ENCODE peak calls at places on chromosomes 16 and 17, in nine cellular contexts. One of them, this sample, is unnamed.

GRCh38 chr16:50309527-50310307 is 43.4 kb downstream of the ADCY7 start:
- DNase-seq in transverse colon: no peak
- DNase-seq in CD8-positive, alpha-beta T cell: no peak
- DNase-seq in HCT116: no peak
- DNase-seq in H7: peak
- DNase-seq in skeletal muscle cell: no peak
- DNase-seq in stromal cell of bone marrow: no peak
- DNase-seq in natural killer cell: peak
- DNase-seq in HTR-8/SVneo: peak
- DNase-seq in this sample: no peak

GRCh38 chr16:54929090-54930033 is 1.3 kb upstream of the IRX5 start:
- DNase-seq in transverse colon: peak
- DNase-seq in CD8-positive, alpha-beta T cell: peak
- DNase-seq in HCT116: peak
- DNase-seq in H7: peak
- DNase-seq in skeletal muscle cell: peak
- DNase-seq in stromal cell of bone marrow: peak
- DNase-seq in natural killer cell: peak
- DNase-seq in HTR-8/SVneo: no peak
- DNase-seq in this sample: peak

GRCh38 chr17:74340470-74341023 is 14.5 kb downstream of the KIF19 start:
- DNase-seq in transverse colon: no peak
- DNase-seq in CD8-positive, alpha-beta T cell: no peak
- DNase-seq in HCT116: no peak
- DNase-seq in H7: peak
- DNase-seq in skeletal muscle cell: no peak
- DNase-seq in stromal cell of bone marrow: no peak
- DNase-seq in natural killer cell: no peak
- DNase-seq in HTR-8/SVneo: no peak
- DNase-seq in this sample: no peak

GRCh38 chr16:58252716-58253115 is 42.1 kb downstream of the PRSS54 start:
- DNase-seq in transverse colon: no peak
- DNase-seq in CD8-positive, alpha-beta T cell: no peak
- DNase-seq in HCT116: no peak
- DNase-seq in H7: no peak
- DNase-seq in skeletal muscle cell: no peak
- DNase-seq in stromal cell of bone marrow: no peak
- DNase-seq in natural killer cell: no peak
- DNase-seq in HTR-8/SVneo: no peak
- DNase-seq in this sample: no peak

GRCh38 chr16:81720973-81721907 is 57.9 kb upstream of the PLCG2 start:
- DNase-seq in transverse colon: no peak
- DNase-seq in CD8-positive, alpha-beta T cell: no peak
- DNase-seq in HCT116: no peak
- DNase-seq in H7: no peak
- DNase-seq in skeletal muscle cell: no peak
- DNase-seq in stromal cell of bone marrow: no peak
- DNase-seq in natural killer cell: no peak
- DNase-seq in HTR-8/SVneo: no peak
- DNase-seq in this sample: no peak

GRCh38 chr16:11621920-11622651 is 35.4 kb upstream of the LITAF start:
- DNase-seq in transverse colon: no peak
- DNase-seq in CD8-positive, alpha-beta T cell: peak
- DNase-seq in HCT116: no peak
- DNase-seq in H7: no peak
- DNase-seq in skeletal muscle cell: no peak
- DNase-seq in stromal cell of bone marrow: no peak
- DNase-seq in natural killer cell: peak
- DNase-seq in HTR-8/SVneo: no peak
- DNase-seq in this sample: no peak

GRCh38 chr16:64094170-64094960 is 1027.5 kb downstream of the CDH11 start:
- DNase-seq in transverse colon: no peak
- DNase-seq in CD8-positive, alpha-beta T cell: no peak
- DNase-seq in HCT116: no peak
- DNase-seq in H7: no peak
- DNase-seq in skeletal muscle cell: peak
- DNase-seq in stromal cell of bone marrow: peak
- DNase-seq in natural killer cell: no peak
- DNase-seq in HTR-8/SVneo: no peak
- DNase-seq in this sample: no peak

GRCh38 chr16:56372938-56373337 is 52.4 kb downstream of the AMFR start:
- DNase-seq in transverse colon: no peak
- DNase-seq in CD8-positive, alpha-beta T cell: no peak
- DNase-seq in HCT116: no peak
- DNase-seq in H7: no peak
- DNase-seq in skeletal muscle cell: no peak
- DNase-seq in stromal cell of bone marrow: no peak
- DNase-seq in natural killer cell: no peak
- DNase-seq in HTR-8/SVneo: no peak
- DNase-seq in this sample: no peak

GRCh38 chr17:8887834-8888703 is 20.6 kb upstream of the PIK3R6 start:
- DNase-seq in transverse colon: no peak
- DNase-seq in CD8-positive, alpha-beta T cell: no peak
- DNase-seq in HCT116: no peak
- DNase-seq in H7: peak
- DNase-seq in skeletal muscle cell: no peak
- DNase-seq in stromal cell of bone marrow: peak
- DNase-seq in natural killer cell: no peak
- DNase-seq in HTR-8/SVneo: peak
- DNase-seq in this sample: no peak

GRCh38 chr16:2514333-2515179 is 804 bp downstream of the ATP6V0C start:
- DNase-seq in transverse colon: no peak
- DNase-seq in CD8-positive, alpha-beta T cell: peak
- DNase-seq in HCT116: no peak
- DNase-seq in H7: peak
- DNase-seq in skeletal muscle cell: no peak
- DNase-seq in stromal cell of bone marrow: no peak
- DNase-seq in natural killer cell: no peak
- DNase-seq in HTR-8/SVneo: no peak
- DNase-seq in this sample: no peak

GRCh38 chr17:71527311-71527710 is 593.5 kb upstream of the SOX9 start:
- DNase-seq in transverse colon: no peak
- DNase-seq in CD8-positive, alpha-beta T cell: no peak
- DNase-seq in HCT116: no peak
- DNase-seq in H7: no peak
- DNase-seq in skeletal muscle cell: no peak
- DNase-seq in stromal cell of bone marrow: no peak
- DNase-seq in natural killer cell: no peak
- DNase-seq in HTR-8/SVneo: no peak
- DNase-seq in this sample: no peak

GRCh38 chr16:49854227-49855203 is 1.4 kb downstream of the ZNF423 start:
- DNase-seq in transverse colon: peak
- DNase-seq in CD8-positive, alpha-beta T cell: no peak
- DNase-seq in HCT116: no peak
- DNase-seq in H7: peak
- DNase-seq in skeletal muscle cell: no peak
- DNase-seq in stromal cell of bone marrow: no peak
- DNase-seq in natural killer cell: no peak
- DNase-seq in HTR-8/SVneo: no peak
- DNase-seq in this sample: no peak

GRCh38 chr16:87647431-87648185 is 45.3 kb downstream of the JPH3 start:
- DNase-seq in transverse colon: no peak
- DNase-seq in CD8-positive, alpha-beta T cell: no peak
- DNase-seq in HCT116: no peak
- DNase-seq in H7: no peak
- DNase-seq in skeletal muscle cell: no peak
- DNase-seq in stromal cell of bone marrow: no peak
- DNase-seq in natural killer cell: no peak
- DNase-seq in HTR-8/SVneo: no peak
- DNase-seq in this sample: no peak

This sample was measured in fibroblast of the conjunctiva.